ENCODE peak calls at places on chromosomes 16 and 17, in six cellular contexts. O is ovary, N is neural progenitor cell, F is A549, J is kidney, R is tibial artery. Z is an unnamed sample.

GRCh38 chr16:86951831-86952598 is 365.2 kb downstream of the C16orf95 start:
- DNase-seq in J (no peak), N (no peak), F (peak; percentile 64), O (no peak), R (peak; percentile 74), Z (no peak)

GRCh38 chr17:62986549-62986948 is 20.5 kb downstream of the TANC2 start:
- DNase-seq in O (no peak), J (no peak), F (no peak), N (no peak), R (no peak), Z (no peak)

GRCh38 chr17:194844-195602 is 13.6 kb upstream of the DOC2B start:
- DNase-seq in O (no peak), R (no peak), J (no peak), N (no peak), F (no peak), Z (no peak)

GRCh38 chr17:35244345-35245195 is 1.7 kb downstream of the SLFN5 start:
- DNase-seq in O (peak; percentile 51), R (peak; percentile 92), N (peak; percentile 42), F (peak; percentile 34), J (peak; percentile 90), Z (peak; percentile 83)

GRCh38 chr17:43974541-43975315 is 21.0 kb upstream of the PYY start:
- DNase-seq in N (peak; percentile 23), F (no peak), O (no peak), J (no peak), R (no peak), Z (no peak)

GRCh38 chr17:67488161-67488560 is 111.1 kb downstream of the PITPNC1 start:
- DNase-seq in J (no peak), N (no peak), F (no peak), R (peak; percentile 57), O (no peak), Z (peak; percentile 40)

GRCh38 chr17:33521784-33522183 is 228.7 kb upstream of the ASIC2 start:
- DNase-seq in J (no peak), O (no peak), N (peak; percentile 66), F (peak; percentile 40), R (no peak), Z (peak; percentile 94)

GRCh38 chr16:49491736-49492089 is 118.1 kb downstream of the C16orf78 start:
- DNase-seq in R (peak; percentile 44), O (peak; percentile 57), J (no peak), F (peak; percentile 10), N (peak; percentile 70), Z (peak; percentile 90)

GRCh38 chr16:48949636-48950035 is 332.0 kb downstream of the CBLN1 start:
- DNase-seq in O (no peak), N (no peak), J (no peak), F (no peak), R (no peak), Z (no peak)

DNA sequence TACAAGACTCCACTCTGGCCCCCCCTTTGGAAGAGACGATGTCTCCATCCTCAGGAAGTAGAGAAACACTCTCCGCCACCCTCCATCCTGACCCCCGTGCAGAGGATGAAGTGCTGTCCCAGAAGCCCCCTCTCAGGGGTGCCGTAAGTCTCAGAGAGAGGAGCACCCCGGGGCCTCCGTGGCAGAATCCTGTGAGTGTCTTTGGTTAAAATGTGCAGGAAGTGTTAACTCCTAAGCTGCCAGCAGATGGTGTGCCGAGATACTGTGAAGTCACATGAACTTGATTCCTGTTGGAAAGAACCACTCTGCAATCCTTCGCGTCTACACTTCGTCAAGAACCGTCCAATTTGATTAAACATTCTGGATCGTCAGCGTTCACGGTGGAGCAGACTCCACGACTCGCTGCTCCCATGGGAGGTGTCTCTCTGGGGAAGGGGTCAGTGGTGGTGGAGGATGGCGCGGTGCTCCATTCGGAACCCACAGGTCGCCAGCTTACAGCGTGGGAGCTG is 5.6 kb downstream of the BANP start:
- DNase-seq in F (peak; percentile 32), J (no peak), O (no peak), N (no peak), R (no peak), Z (peak; percentile 48)
- TF ChIP-seq CTCF in F (peak; percentile 14), J (no peak), O (no peak), N (peak; percentile 30), R (no peak), Z (peak; percentile 42)

GRCh38 chr17:77883213-77883650 is 75.3 kb upstream of the TNRC6C start:
- DNase-seq in F (no peak), O (no peak), J (no peak), R (no peak), N (no peak), Z (no peak)

GRCh38 chr17:77881545-77881944 is 77.0 kb upstream of the TNRC6C start:
- DNase-seq in N (no peak), J (peak; percentile 95), R (peak; percentile 87), F (no peak), O (no peak), Z (peak; percentile 79)

GRCh38 chr17:77882481-77883212 is 75.9 kb upstream of the TNRC6C start:
- DNase-seq in J (peak; percentile 82), O (no peak), R (peak; percentile 48), N (no peak), F (no peak), Z (no peak)

GRCh38 chr17:77880702-77881450 is 77.6 kb upstream of the TNRC6C start:
- DNase-seq in J (peak; percentile 69), N (no peak), R (no peak), O (no peak), F (no peak), Z (no peak)

GRCh38 chr17:77882040-77882439 is 76.5 kb upstream of the TNRC6C start:
- DNase-seq in O (no peak), J (peak; percentile 14), R (no peak), F (no peak), N (no peak), Z (no peak)
- H3K4me3 ChIP-seq in O (no peak overlapping the region), J (no peak overlapping the region), R (no peak overlapping the region), F (no peak overlapping the region), N (no peak overlapping the region), Z (no peak overlapping the region)

GRCh38 chr17:64974750-64975317 is 55.6 kb upstream of the LRRC37A3 start:
- DNase-seq in F (no peak), R (no peak), J (no peak), N (no peak), O (no peak), Z (no peak)
- H3K4me1 ChIP-seq in F (peaks cover 14% of the 10 kb centered on the region), R (peaks cover 16% of the 10 kb centered on the region), J (peaks cover 3% of the 10 kb centered on the region), N (peaks cover 5% of the 10 kb centered on the region), O (peaks cover 3% of the 10 kb centered on the region), Z (no peaks in the 10 kb centered on the region)

DNA sequence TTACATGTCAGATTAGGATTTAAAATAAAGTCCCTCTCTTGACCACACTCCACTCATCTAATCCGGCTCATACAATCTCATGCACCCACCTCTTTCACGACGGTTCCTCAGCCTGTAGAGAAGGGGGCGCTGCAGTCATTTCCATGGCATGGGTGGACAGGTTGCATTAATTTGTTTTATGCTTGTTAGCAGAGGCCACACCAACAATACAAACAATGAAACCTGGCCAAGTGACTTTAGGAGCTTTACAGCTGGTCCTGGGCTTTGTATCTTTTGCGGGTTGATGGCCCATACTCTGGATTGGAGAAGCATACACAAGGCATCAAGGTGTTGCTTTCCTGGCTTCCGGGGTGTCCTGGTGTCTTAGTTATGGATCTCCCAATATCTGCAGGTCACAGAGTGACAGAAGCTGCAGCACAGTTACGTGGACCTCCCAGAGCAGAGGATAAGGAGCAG is 9.7 kb upstream of the SNF8 start:
- DNase-seq in R (no peak), F (peak; percentile 66), J (no peak), O (no peak), N (peak; percentile 75), Z (peak; percentile 92)
- TF ChIP-seq CTCF in R (no peak), F (peak; percentile 98), J (peak; percentile 12), O (no peak), N (peak; percentile 74), Z (peak; percentile 80)